ENCODE peak calls at places on chromosomes 6 and 20, in nine cellular contexts. One of them, this sample, is unnamed.

GRCh38 chr6:101926149-101926925 is 532.8 kb downstream of the GRIK2 start:
- DNase-seq in HCT116: no peak
- DNase-seq in fibroblast of villous mesenchyme: peak
- DNase-seq in lung: no peak
- DNase-seq in MCF 10A: no peak
- DNase-seq in WERI-Rb-1: no peak
- DNase-seq in IMR-90: peak
- DNase-seq in uterus: no peak
- DNase-seq in right lobe of liver: no peak
- DNase-seq in this sample: no peak

GRCh38 chr20:16533493-16533892 is 39.8 kb downstream of the KIF16B start:
- DNase-seq in WERI-Rb-1: no peak
- DNase-seq in MCF 10A: no peak
- DNase-seq in fibroblast of villous mesenchyme: no peak
- DNase-seq in HCT116: no peak
- DNase-seq in uterus: no peak
- DNase-seq in lung: no peak
- DNase-seq in right lobe of liver: no peak
- DNase-seq in IMR-90: peak
- DNase-seq in this sample: no peak

GRCh38 chr20:62355527-62356142 is 11.5 kb downstream of the LAMA5 start:
- DNase-seq in MCF 10A: peak
- DNase-seq in HCT116: no peak
- DNase-seq in lung: no peak
- DNase-seq in uterus: peak
- DNase-seq in WERI-Rb-1: peak
- DNase-seq in fibroblast of villous mesenchyme: no peak
- DNase-seq in IMR-90: no peak
- DNase-seq in right lobe of liver: no peak
- DNase-seq in this sample: no peak

GRCh38 chr20:47276856-47277541 is 79.5 kb downstream of the ZMYND8 start:
- DNase-seq in lung: peak
- DNase-seq in IMR-90: peak
- DNase-seq in fibroblast of villous mesenchyme: peak
- DNase-seq in HCT116: no peak
- DNase-seq in WERI-Rb-1: no peak
- DNase-seq in uterus: peak
- DNase-seq in right lobe of liver: no peak
- DNase-seq in MCF 10A: no peak
- DNase-seq in this sample: peak

GRCh38 chr6:76742919-76743318 is 670.5 kb upstream of the IMPG1 start:
- DNase-seq in uterus: no peak
- DNase-seq in lung: no peak
- DNase-seq in HCT116: no peak
- DNase-seq in right lobe of liver: no peak
- DNase-seq in IMR-90: no peak
- DNase-seq in fibroblast of villous mesenchyme: peak
- DNase-seq in MCF 10A: no peak
- DNase-seq in WERI-Rb-1: no peak
- DNase-seq in this sample: no peak

GRCh38 chr6:32073066-32073465 is 34.9 kb downstream of the CYP21A2 start:
- DNase-seq in uterus: no peak
- DNase-seq in WERI-Rb-1: no peak
- DNase-seq in lung: no peak
- DNase-seq in right lobe of liver: no peak
- DNase-seq in fibroblast of villous mesenchyme: no peak
- DNase-seq in IMR-90: no peak
- DNase-seq in MCF 10A: no peak
- DNase-seq in HCT116: no peak
- DNase-seq in this sample: no peak

GRCh38 chr6:16770701-16771569 is 9.7 kb upstream of the ATXN1 start:
- DNase-seq in lung: peak
- DNase-seq in HCT116: peak
- DNase-seq in IMR-90: peak
- DNase-seq in WERI-Rb-1: peak
- DNase-seq in right lobe of liver: peak
- DNase-seq in MCF 10A: peak
- DNase-seq in uterus: peak
- DNase-seq in fibroblast of villous mesenchyme: peak
- DNase-seq in this sample: no peak

GRCh38 chr6:119587537-119587936 is 238.0 kb upstream of the MAN1A1 start:
- DNase-seq in uterus: no peak
- DNase-seq in MCF 10A: peak
- DNase-seq in WERI-Rb-1: no peak
- DNase-seq in IMR-90: peak
- DNase-seq in lung: no peak
- DNase-seq in HCT116: peak
- DNase-seq in fibroblast of villous mesenchyme: no peak
- DNase-seq in right lobe of liver: no peak
- DNase-seq in this sample: no peak

GRCh38 chr20:3927486-3928291 is 38.5 kb downstream of the PANK2 start:
- DNase-seq in uterus: no peak
- DNase-seq in lung: peak
- DNase-seq in IMR-90: peak
- DNase-seq in fibroblast of villous mesenchyme: peak
- DNase-seq in MCF 10A: peak
- DNase-seq in right lobe of liver: no peak
- DNase-seq in WERI-Rb-1: peak
- DNase-seq in HCT116: no peak
- DNase-seq in this sample: no peak

GRCh38 chr6:47862731-47863130 is 80.9 kb downstream of the OPN5 start:
- DNase-seq in MCF 10A: no peak
- DNase-seq in lung: no peak
- DNase-seq in uterus: no peak
- DNase-seq in IMR-90: no peak
- DNase-seq in fibroblast of villous mesenchyme: no peak
- DNase-seq in WERI-Rb-1: no peak
- DNase-seq in right lobe of liver: no peak
- DNase-seq in HCT116: no peak
- DNase-seq in this sample: no peak

GRCh38 chr20:62571667-62572344 is 70.5 kb upstream of the SLCO4A1 start:
- DNase-seq in lung: no peak
- DNase-seq in HCT116: peak
- DNase-seq in fibroblast of villous mesenchyme: no peak
- DNase-seq in uterus: no peak
- DNase-seq in right lobe of liver: no peak
- DNase-seq in MCF 10A: no peak
- DNase-seq in IMR-90: no peak
- DNase-seq in WERI-Rb-1: peak
- DNase-seq in this sample: no peak

GRCh38 chr6:157531169-157531985 is 150.4 kb downstream of the ZDHHC14 start:
- DNase-seq in IMR-90: no peak
- DNase-seq in fibroblast of villous mesenchyme: no peak
- DNase-seq in WERI-Rb-1: no peak
- DNase-seq in uterus: no peak
- DNase-seq in HCT116: no peak
- DNase-seq in MCF 10A: no peak
- DNase-seq in right lobe of liver: peak
- DNase-seq in lung: no peak
- DNase-seq in this sample: no peak

GRCh38 chr6:132011582-132011981 is 60.4 kb upstream of the CCN2 start:
- DNase-seq in IMR-90: no peak
- DNase-seq in WERI-Rb-1: no peak
- DNase-seq in lung: no peak
- DNase-seq in right lobe of liver: no peak
- DNase-seq in HCT116: no peak
- DNase-seq in uterus: no peak
- DNase-seq in MCF 10A: no peak
- DNase-seq in fibroblast of villous mesenchyme: peak
- DNase-seq in this sample: peak

GRCh38 chr6:137416376-137417109 is 77.7 kb downstream of the OLIG3 start:
- DNase-seq in MCF 10A: no peak
- DNase-seq in fibroblast of villous mesenchyme: peak
- DNase-seq in uterus: no peak
- DNase-seq in HCT116: no peak
- DNase-seq in right lobe of liver: no peak
- DNase-seq in WERI-Rb-1: no peak
- DNase-seq in IMR-90: peak
- DNase-seq in lung: no peak
- DNase-seq in this sample: no peak

GRCh38 chr6:134446228-134446848 is 128.4 kb upstream of the SGK1 start:
- DNase-seq in HCT116: no peak
- DNase-seq in MCF 10A: no peak
- DNase-seq in WERI-Rb-1: peak
- DNase-seq in right lobe of liver: no peak
- DNase-seq in fibroblast of villous mesenchyme: peak
- DNase-seq in lung: no peak
- DNase-seq in uterus: no peak
- DNase-seq in IMR-90: peak
- DNase-seq in this sample: no peak

GRCh38 chr6:13526718-13527668 is 39.6 kb upstream of the GFOD1 start:
- DNase-seq in lung: no peak
- DNase-seq in MCF 10A: peak
- DNase-seq in fibroblast of villous mesenchyme: peak
- DNase-seq in HCT116: no peak
- DNase-seq in right lobe of liver: no peak
- DNase-seq in uterus: peak
- DNase-seq in WERI-Rb-1: peak
- DNase-seq in IMR-90: no peak
- DNase-seq in this sample: no peak

GRCh38 chr6:13526339-13526717 is 38.9 kb upstream of the GFOD1 start:
- DNase-seq in fibroblast of villous mesenchyme: no peak
- DNase-seq in uterus: no peak
- DNase-seq in lung: no peak
- DNase-seq in WERI-Rb-1: no peak
- DNase-seq in MCF 10A: no peak
- DNase-seq in IMR-90: no peak
- DNase-seq in HCT116: no peak
- DNase-seq in right lobe of liver: no peak
- DNase-seq in this sample: no peak

GRCh38 chr6:13527669-13528051 is 40.3 kb upstream of the GFOD1 start:
- DNase-seq in HCT116: no peak
- DNase-seq in right lobe of liver: no peak
- DNase-seq in uterus: no peak
- DNase-seq in lung: no peak
- DNase-seq in IMR-90: no peak
- DNase-seq in WERI-Rb-1: no peak
- DNase-seq in MCF 10A: no peak
- DNase-seq in fibroblast of villous mesenchyme: no peak
- DNase-seq in this sample: no peak

GRCh38 chr6:13528777-13529343 is 41.5 kb upstream of the GFOD1 start:
- DNase-seq in IMR-90: no peak
- DNase-seq in lung: no peak
- DNase-seq in HCT116: no peak
- DNase-seq in WERI-Rb-1: no peak
- DNase-seq in fibroblast of villous mesenchyme: no peak
- DNase-seq in right lobe of liver: no peak
- DNase-seq in MCF 10A: no peak
- DNase-seq in uterus: no peak
- DNase-seq in this sample: no peak

GRCh38 chr6:13528232-13528631 is 40.8 kb upstream of the GFOD1 start:
- DNase-seq in fibroblast of villous mesenchyme: no peak
- DNase-seq in MCF 10A: no peak
- DNase-seq in WERI-Rb-1: no peak
- DNase-seq in right lobe of liver: no peak
- DNase-seq in lung: no peak
- DNase-seq in IMR-90: no peak
- DNase-seq in uterus: no peak
- DNase-seq in HCT116: no peak
- DNase-seq in this sample: no peak
- TF ChIP-seq CTCF in fibroblast of villous mesenchyme: no peak
- TF ChIP-seq CTCF in MCF 10A: no peak
- TF ChIP-seq CTCF in WERI-Rb-1: no peak
- TF ChIP-seq CTCF in right lobe of liver: no peak
- TF ChIP-seq CTCF in lung: no peak
- TF ChIP-seq CTCF in IMR-90: peak
- TF ChIP-seq CTCF in uterus: no peak
- TF ChIP-seq CTCF in HCT116: no peak
- TF ChIP-seq CTCF in this sample: no peak

DNA sequence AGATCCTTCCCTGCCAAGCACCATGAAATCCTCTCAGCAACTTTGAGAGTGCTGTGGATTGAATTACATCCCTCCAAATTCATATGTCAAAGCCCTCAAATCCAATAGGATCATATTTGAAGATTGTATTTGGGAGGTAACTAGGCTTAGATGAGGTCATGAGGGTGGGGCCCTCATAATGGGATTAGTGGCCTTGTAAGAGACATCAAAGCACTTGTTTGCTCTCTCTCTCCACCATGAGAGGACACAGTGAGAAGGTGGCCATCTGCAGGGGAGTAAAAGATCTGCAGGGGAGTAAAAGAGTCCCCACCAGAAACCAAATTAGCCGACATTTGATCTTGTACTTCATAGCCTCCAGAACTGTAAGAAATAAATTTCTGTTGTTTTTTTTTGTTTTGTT is 298.2 kb downstream of the SAMD5 start:
- DNase-seq in fibroblast of villous mesenchyme: no peak
- DNase-seq in IMR-90: no peak
- DNase-seq in right lobe of liver: no peak
- DNase-seq in HCT116: no peak
- DNase-seq in uterus: no peak
- DNase-seq in lung: no peak
- DNase-seq in WERI-Rb-1: no peak
- DNase-seq in MCF 10A: no peak
- DNase-seq in this sample: no peak
- TF ChIP-seq CTCF in fibroblast of villous mesenchyme: no peak
- TF ChIP-seq CTCF in IMR-90: no peak
- TF ChIP-seq CTCF in right lobe of liver: no peak
- TF ChIP-seq CTCF in HCT116: no peak
- TF ChIP-seq CTCF in uterus: no peak
- TF ChIP-seq CTCF in lung: no peak
- TF ChIP-seq CTCF in WERI-Rb-1: no peak
- TF ChIP-seq CTCF in MCF 10A: no peak
- TF ChIP-seq CTCF in this sample: no peak

DNA sequence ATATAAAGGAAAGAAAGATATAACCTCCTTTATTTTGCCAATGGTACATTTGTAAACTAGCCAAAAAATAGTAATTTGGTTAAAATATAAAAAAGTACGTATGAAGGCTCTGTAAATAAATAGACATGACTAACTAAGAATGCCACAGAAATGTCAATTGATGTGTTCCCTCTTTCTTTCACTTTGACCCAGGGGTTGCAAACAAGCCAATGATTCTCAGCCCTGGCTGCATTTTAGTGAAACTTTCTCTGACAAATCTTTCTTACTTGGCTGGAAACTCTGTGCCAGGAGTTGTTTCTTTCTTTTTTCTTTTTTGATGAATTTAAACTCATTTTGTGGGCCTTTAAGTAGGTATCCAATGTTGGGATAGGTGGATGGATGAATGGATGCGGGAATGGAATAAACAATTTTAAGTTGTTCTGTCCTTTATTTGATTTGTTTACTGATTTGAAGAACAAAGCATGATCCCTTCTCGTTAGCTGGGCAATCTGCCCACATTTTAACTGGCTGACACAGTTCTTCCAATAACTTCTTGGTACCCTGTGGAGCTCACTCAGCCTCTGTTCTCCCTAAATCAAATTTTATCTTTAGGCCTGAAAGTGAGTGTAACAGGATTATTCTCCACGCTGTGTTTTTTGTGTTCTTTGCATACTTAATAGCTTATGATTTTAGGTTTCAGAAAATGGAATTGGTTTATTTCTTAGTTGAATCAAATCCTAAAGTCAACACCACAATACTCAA is 58.6 kb upstream of the GCLC start:
- DNase-seq in MCF 10A: peak
- DNase-seq in right lobe of liver: no peak
- DNase-seq in fibroblast of villous mesenchyme: peak
- DNase-seq in WERI-Rb-1: no peak
- DNase-seq in HCT116: no peak
- DNase-seq in uterus: peak
- DNase-seq in IMR-90: peak
- DNase-seq in lung: no peak
- DNase-seq in this sample: no peak
- TF ChIP-seq CTCF in MCF 10A: no peak
- TF ChIP-seq CTCF in right lobe of liver: no peak
- TF ChIP-seq CTCF in fibroblast of villous mesenchyme: no peak
- TF ChIP-seq CTCF in WERI-Rb-1: no peak
- TF ChIP-seq CTCF in HCT116: no peak
- TF ChIP-seq CTCF in uterus: no peak
- TF ChIP-seq CTCF in IMR-90: no peak
- TF ChIP-seq CTCF in lung: no peak
- TF ChIP-seq CTCF in this sample: no peak

GRCh38 chr6:7424967-7425807 is 35.6 kb downstream of the RIOK1 start:
- DNase-seq in HCT116: peak
- DNase-seq in uterus: no peak
- DNase-seq in right lobe of liver: no peak
- DNase-seq in MCF 10A: peak
- DNase-seq in lung: no peak
- DNase-seq in fibroblast of villous mesenchyme: peak
- DNase-seq in IMR-90: peak
- DNase-seq in WERI-Rb-1: no peak
- DNase-seq in this sample: no peak
- TF ChIP-seq CTCF in HCT116: peak
- TF ChIP-seq CTCF in uterus: no peak
- TF ChIP-seq CTCF in right lobe of liver: peak
- TF ChIP-seq CTCF in MCF 10A: peak
- TF ChIP-seq CTCF in lung: peak
- TF ChIP-seq CTCF in fibroblast of villous mesenchyme: peak
- TF ChIP-seq CTCF in IMR-90: peak
- TF ChIP-seq CTCF in WERI-Rb-1: peak
- TF ChIP-seq CTCF in this sample: peak

This sample was measured in AG04449.